ENCODE peak calls at places on chromosomes 6 and 20, in six cellular contexts. One of them, this sample, is unnamed.

GRCh38 chr6:163860194-163861081 is 445.9 kb downstream of the QKI start:
- DNase-seq in HS-27A: no peak
- DNase-seq in choroid plexus epithelial cell: peak
- DNase-seq in psoas muscle: no peak
- DNase-seq in CD8-positive, alpha-beta T cell: no peak
- DNase-seq in EL: peak
- DNase-seq in this sample: no peak

GRCh38 chr6:88741071-88741470 is 222.3 kb downstream of the RNGTT start:
- DNase-seq in psoas muscle: no peak
- DNase-seq in HS-27A: no peak
- DNase-seq in EL: no peak
- DNase-seq in choroid plexus epithelial cell: no peak
- DNase-seq in CD8-positive, alpha-beta T cell: no peak
- DNase-seq in this sample: no peak

GRCh38 chr6:72938104-72938503 is 287.2 kb downstream of the KHDC1L start:
- DNase-seq in CD8-positive, alpha-beta T cell: no peak
- DNase-seq in choroid plexus epithelial cell: no peak
- DNase-seq in psoas muscle: no peak
- DNase-seq in HS-27A: no peak
- DNase-seq in EL: no peak
- DNase-seq in this sample: no peak

GRCh38 chr6:158666637-158667359 is 16.9 kb downstream of the SYTL3 start:
- DNase-seq in HS-27A: no peak
- DNase-seq in CD8-positive, alpha-beta T cell: no peak
- DNase-seq in choroid plexus epithelial cell: peak
- DNase-seq in psoas muscle: no peak
- DNase-seq in EL: no peak
- DNase-seq in this sample: no peak

GRCh38 chr6:25070547-25071366 is 135.0 kb upstream of the RIPOR2 start:
- DNase-seq in HS-27A: peak
- DNase-seq in psoas muscle: peak
- DNase-seq in EL: peak
- DNase-seq in CD8-positive, alpha-beta T cell: peak
- DNase-seq in choroid plexus epithelial cell: peak
- DNase-seq in this sample: peak

GRCh38 chr6:159654483-159655098 is 38.5 kb downstream of the SOD2 start:
- DNase-seq in CD8-positive, alpha-beta T cell: no peak
- DNase-seq in choroid plexus epithelial cell: peak
- DNase-seq in HS-27A: peak
- DNase-seq in EL: peak
- DNase-seq in psoas muscle: no peak
- DNase-seq in this sample: no peak

GRCh38 chr6:169035381-169036280 is 218.0 kb downstream of the THBS2 start:
- DNase-seq in EL: peak
- DNase-seq in choroid plexus epithelial cell: peak
- DNase-seq in psoas muscle: no peak
- DNase-seq in CD8-positive, alpha-beta T cell: no peak
- DNase-seq in HS-27A: peak
- DNase-seq in this sample: no peak

GRCh38 chr20:8287328-8287727 is 155.3 kb downstream of the PLCB1 start:
- DNase-seq in psoas muscle: no peak
- DNase-seq in CD8-positive, alpha-beta T cell: no peak
- DNase-seq in choroid plexus epithelial cell: no peak
- DNase-seq in HS-27A: no peak
- DNase-seq in EL: no peak
- DNase-seq in this sample: no peak

GRCh38 chr6:170206931-170207431 is 83.9 kb downstream of the DLL1 start:
- DNase-seq in choroid plexus epithelial cell: no peak
- DNase-seq in CD8-positive, alpha-beta T cell: no peak
- DNase-seq in EL: no peak
- DNase-seq in psoas muscle: no peak
- DNase-seq in HS-27A: no peak
- DNase-seq in this sample: no peak

GRCh38 chr20:53763707-53764415 is 170.2 kb upstream of the ZNF217 start:
- DNase-seq in CD8-positive, alpha-beta T cell: no peak
- DNase-seq in choroid plexus epithelial cell: peak
- DNase-seq in EL: no peak
- DNase-seq in psoas muscle: no peak
- DNase-seq in HS-27A: no peak
- DNase-seq in this sample: no peak

GRCh38 chr6:116277124-116277523 is 2.6 kb downstream of the TSPYL1 start:
- DNase-seq in psoas muscle: no peak
- DNase-seq in HS-27A: no peak
- DNase-seq in EL: no peak
- DNase-seq in CD8-positive, alpha-beta T cell: no peak
- DNase-seq in choroid plexus epithelial cell: no peak
- DNase-seq in this sample: no peak

GRCh38 chr20:1874534-1875168 is 20.6 kb upstream of the SIRPA start:
- DNase-seq in HS-27A: no peak
- DNase-seq in CD8-positive, alpha-beta T cell: no peak
- DNase-seq in psoas muscle: no peak
- DNase-seq in choroid plexus epithelial cell: no peak
- DNase-seq in EL: no peak
- DNase-seq in this sample: no peak

GRCh38 chr20:39010496-39010895 is 48.4 kb downstream of the DHX35 start:
- DNase-seq in EL: no peak
- DNase-seq in choroid plexus epithelial cell: no peak
- DNase-seq in HS-27A: no peak
- DNase-seq in psoas muscle: no peak
- DNase-seq in CD8-positive, alpha-beta T cell: no peak
- DNase-seq in this sample: no peak

GRCh38 chr20:18639501-18639979 is 51.7 kb downstream of the DTD1 start:
- DNase-seq in EL: no peak
- DNase-seq in choroid plexus epithelial cell: no peak
- DNase-seq in psoas muscle: no peak
- DNase-seq in CD8-positive, alpha-beta T cell: no peak
- DNase-seq in HS-27A: no peak
- DNase-seq in this sample: peak

GRCh38 chr20:57277398-57278105 is 11.1 kb upstream of the BMP7 start:
- DNase-seq in choroid plexus epithelial cell: no peak
- DNase-seq in CD8-positive, alpha-beta T cell: no peak
- DNase-seq in HS-27A: no peak
- DNase-seq in EL: no peak
- DNase-seq in psoas muscle: no peak
- DNase-seq in this sample: no peak

GRCh38 chr20:14307956-14308355 is 29.5 kb downstream of the FLRT3 start:
- DNase-seq in psoas muscle: no peak
- DNase-seq in EL: no peak
- DNase-seq in CD8-positive, alpha-beta T cell: no peak
- DNase-seq in HS-27A: no peak
- DNase-seq in choroid plexus epithelial cell: no peak
- DNase-seq in this sample: no peak

GRCh38 chr20:62316331-62317166 is 13.8 kb downstream of the ADRM1 start:
- DNase-seq in CD8-positive, alpha-beta T cell: no peak
- DNase-seq in HS-27A: no peak
- DNase-seq in choroid plexus epithelial cell: no peak
- DNase-seq in EL: no peak
- DNase-seq in psoas muscle: no peak
- DNase-seq in this sample: no peak

This sample was measured in gastrocnemius medialis.